ENCODE peak calls at places on chromosome 14, in seven cellular contexts. P, N, A, O, U, H and K are unnamed samples.

GRCh38 chr14:69685716-69686115 is 74.3 kb downstream of the SUSD6 start:
- DNase-seq in A (no peak), O (no peak), U (no peak), H (no peak), P (peak), N (no peak), K (no peak)

GRCh38 chr14:20688167-20688839 is at the start of gene ANG:
- DNase-seq in A (no peak), O (no peak), U (no peak), H (no peak), N (no peak), P (peak), K (no peak)

GRCh38 chr14:32417956-32418552 is 89.0 kb downstream of the AKAP6 start:
- DNase-seq in O (no peak), P (no peak), U (no peak), A (no peak), H (no peak), N (no peak), K (no peak)

GRCh38 chr14:39228509-39229221 is 5.0 kb upstream of the MIA2 start:
- DNase-seq in O (no peak), N (no peak), A (no peak), U (no peak), P (no peak), H (no peak), K (no peak)

GRCh38 chr14:24607081-24607480 is 2.4 kb downstream of the GZMH start:
- DNase-seq in O (no peak), H (no peak), P (no peak), A (no peak), N (no peak), U (no peak), K (no peak)

GRCh38 chr14:67240168-67240932 is 885 bp upstream of the PALS1 start:
- DNase-seq in A (no peak), O (no peak), U (no peak), H (no peak), P (peak), N (peak), K (no peak)

GRCh38 chr14:25406818-25407217 is 356.9 kb upstream of the STXBP6 start:
- DNase-seq in N (no peak), A (peak), H (no peak), P (peak), O (no peak), U (no peak), K (peak)

GRCh38 chr14:50599700-50600444 is 39.9 kb downstream of the ATL1 start:
- DNase-seq in O (no peak), N (peak), A (no peak), P (peak), U (peak), H (peak), K (no peak)

GRCh38 chr14:70032447-70032846 is 153.2 kb downstream of the SMOC1 start:
- DNase-seq in N (no peak), A (no peak), H (no peak), P (peak), O (no peak), U (no peak), K (no peak)

GRCh38 chr14:49464885-49465284 is 121.3 kb downstream of the RPS29 start:
- DNase-seq in N (peak), P (peak), A (no peak), U (peak), O (no peak), H (no peak), K (peak)

GRCh38 chr14:28113311-28113710 is 653.3 kb upstream of the FOXG1 start:
- DNase-seq in A (no peak), H (no peak), P (no peak), N (no peak), U (no peak), O (no peak), K (no peak)

GRCh38 chr14:85607571-85608219 is 77.8 kb downstream of the FLRT2 start:
- DNase-seq in N (no peak), O (no peak), U (no peak), H (peak), P (no peak), A (no peak), K (no peak)

GRCh38 chr14:92513966-92514843 is 624 bp downstream of the RIN3 start:
- DNase-seq in H (no peak), P (peak), O (no peak), A (no peak), N (no peak), U (no peak), K (no peak)

GRCh38 chr14:48725001-48725734 is 861.0 kb downstream of the RPS29 start:
- DNase-seq in P (no peak), U (no peak), H (no peak), O (no peak), A (no peak), N (no peak), K (no peak)

GRCh38 chr14:103385994-103386491 is 828 bp downstream of the MARK3 start:
- DNase-seq in P (no peak), H (no peak), U (no peak), O (no peak), A (no peak), N (peak), K (no peak)
- TF ChIP-seq SIN3A in P (no peak), H (no peak), U (no peak), O (no peak), A (no peak), N (no peak), K (no peak)

GRCh38 chr14:68285421-68286179 is 466.0 kb downstream of the RAD51B start:
- DNase-seq in O (peak), A (no peak), N (no peak), H (no peak), P (no peak), U (no peak), K (no peak)
- TF ChIP-seq SIN3A in O (no peak), A (no peak), N (no peak), H (no peak), P (no peak), U (no peak), K (no peak)

GRCh38 chr14:80364274-80364673 is 153.0 kb upstream of the DIO2 start:
- DNase-seq in A (no peak), U (no peak), H (no peak), N (peak), P (peak), O (no peak), K (no peak)
- TF ChIP-seq SIN3A in A (no peak), U (no peak), H (no peak), N (no peak), P (no peak), O (no peak), K (no peak)

GRCh38 chr14:44775248-44775647 is 186.5 kb downstream of the KLHL28 start:
- DNase-seq in A (no peak), O (no peak), P (no peak), U (no peak), N (no peak), H (no peak), K (no peak)
- TF ChIP-seq SIN3A in A (no peak), O (no peak), P (no peak), U (no peak), N (no peak), H (no peak), K (no peak)

DNA sequence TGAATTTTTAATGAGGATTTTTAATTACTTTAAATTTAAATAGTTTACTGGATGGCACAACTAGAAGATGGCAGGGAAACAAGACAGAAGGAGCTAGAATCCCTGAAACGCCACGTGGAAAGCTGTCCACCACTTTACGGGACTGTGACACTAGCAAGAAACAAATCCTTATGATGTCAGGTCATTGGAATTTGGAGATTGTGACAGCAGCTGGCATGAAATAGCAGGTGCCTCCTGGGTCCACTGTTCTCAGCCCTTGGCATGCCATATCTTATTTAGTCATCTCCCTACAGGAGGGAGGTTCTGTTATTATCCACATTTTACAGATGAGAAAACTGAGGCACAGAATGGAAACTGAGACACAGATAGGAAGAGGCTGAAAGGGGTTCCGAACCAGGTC is 113.8 kb downstream of the BCL11B start:
- DNase-seq in P (no peak), U (no peak), A (no peak), O (no peak), H (no peak), N (no peak), K (no peak)
- TF ChIP-seq SIN3A in P (no peak), U (no peak), A (no peak), O (no peak), H (no peak), N (no peak), K (no peak)

GRCh38 chr14:72782817-72783216 is 111.1 kb downstream of the DPF3 start:
- DNase-seq in O (no peak), P (no peak), A (no peak), H (no peak), U (no peak), N (no peak), K (no peak)

GRCh38 chr14:72781476-72782181 is 112.3 kb downstream of the DPF3 start:
- DNase-seq in O (no peak), N (no peak), A (no peak), P (peak), U (no peak), H (no peak), K (peak)

GRCh38 chr14:72783741-72784140 is 110.2 kb downstream of the DPF3 start:
- DNase-seq in O (no peak), P (no peak), U (no peak), N (no peak), H (no peak), A (no peak), K (no peak)

GRCh38 chr14:72780771-72781170 is 113.1 kb downstream of the DPF3 start:
- DNase-seq in P (no peak), U (no peak), H (no peak), N (no peak), O (no peak), A (no peak), K (no peak)

DNA sequence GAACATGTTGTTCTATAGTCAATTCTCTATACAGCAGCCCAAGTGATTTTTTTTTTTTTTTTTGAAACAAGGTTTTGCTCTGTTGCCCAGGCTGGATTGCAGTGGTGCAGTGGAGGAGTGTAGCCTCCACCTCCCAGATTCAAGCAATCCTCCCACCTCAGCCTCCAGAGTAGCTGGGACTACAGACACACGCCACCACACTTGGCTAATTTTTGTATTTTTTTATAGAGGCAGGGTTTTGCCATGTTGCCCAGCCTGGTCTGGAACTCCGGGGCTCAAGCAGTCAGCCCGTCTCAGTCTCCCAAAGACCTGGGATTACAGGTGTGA is 111.8 kb downstream of the DPF3 start:
- DNase-seq in U (no peak), O (no peak), N (no peak), H (no peak), A (no peak), P (no peak), K (no peak)
- TF ChIP-seq SIN3A in U (no peak), O (no peak), N (no peak), H (no peak), A (no peak), P (no peak), K (no peak)

DNA sequence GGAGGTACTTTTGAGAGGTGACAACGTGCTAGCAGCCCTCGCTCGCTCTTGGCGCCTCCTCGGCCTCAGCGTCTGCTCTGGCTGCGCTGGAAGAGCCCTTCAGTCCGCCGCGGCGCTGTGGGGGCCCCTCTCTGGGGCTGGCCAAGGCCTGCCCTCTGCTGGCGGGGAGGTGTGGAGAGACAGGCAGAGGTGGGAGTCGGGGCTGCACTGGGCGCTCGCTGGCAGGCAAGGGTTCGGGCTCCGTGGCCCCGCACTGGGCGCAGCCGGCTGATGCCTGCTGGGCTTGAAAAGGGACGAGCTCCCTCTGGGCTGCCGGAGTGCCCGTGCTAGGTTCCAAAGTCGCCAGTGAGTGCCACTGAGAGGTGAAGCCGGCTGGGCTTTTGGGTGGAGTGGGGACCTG is 580.0 kb downstream of the DIO2 start:
- DNase-seq in H (no peak), N (no peak), U (no peak), P (no peak), O (no peak), A (no peak), K (peak)
- TF ChIP-seq SIN3A in H (no peak), N (no peak), U (no peak), P (no peak), O (no peak), A (no peak), K (no peak)

DNA sequence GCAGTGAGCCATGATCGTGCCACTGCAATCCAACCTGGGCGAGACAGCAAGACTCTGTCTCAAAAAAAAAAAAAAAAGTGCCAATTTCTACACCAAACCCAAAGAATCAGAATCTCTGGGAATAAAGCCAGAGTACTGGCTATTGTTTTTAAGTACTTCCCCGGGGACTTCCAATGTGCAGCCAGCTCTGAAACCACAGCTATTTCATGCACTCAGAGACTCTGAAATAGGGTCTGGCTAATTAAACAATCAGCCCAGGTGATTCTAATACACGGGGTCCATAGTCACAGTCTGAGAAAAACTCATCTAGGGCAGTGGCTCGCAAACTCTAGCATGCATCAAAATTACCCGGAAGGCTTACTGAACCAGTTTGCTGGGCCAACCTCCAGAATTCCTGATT is 56.3 kb downstream of the SIX6 start:
- DNase-seq in U (no peak), A (no peak), O (no peak), N (no peak), H (no peak), P (no peak), K (no peak)
- TF ChIP-seq SIN3A in U (no peak), A (no peak), O (no peak), N (no peak), H (no peak), P (no peak), K (no peak)

GRCh38 chr14:52003324-52003723 is 14.0 kb downstream of the RTRAF start:
- DNase-seq in H (no peak), N (no peak), A (no peak), O (no peak), U (no peak), P (no peak), K (no peak)
- TF ChIP-seq SIN3A in H (no peak), N (no peak), A (no peak), O (no peak), U (no peak), P (no peak), K (no peak)